ENCODE peak calls at places on chromosomes 16 and 17, in eight cellular contexts. B, M, G, P, I, L, U and Y are unnamed samples. For H3K4me1, the result is how much of the 10 kb centered on the place peaks cover.

GRCh38 chr17:49676276-49676868 is 1.5 kb downstream of the SPOP start:
- DNase-seq in I (peak), G (no peak), B (peak), M (peak), U (no peak), L (no peak), P (peak), Y (no peak)

GRCh38 chr16:35753559-35754390 is 2294.4 kb downstream of the TP53TG3F start:
- DNase-seq in G (peak), B (no peak), M (no peak), P (no peak), U (no peak), I (no peak), L (no peak), Y (no peak)

GRCh38 chr17:17082878-17083277 is 40.6 kb downstream of the MPRIP start:
- DNase-seq in M (no peak), B (no peak), I (no peak), L (no peak), U (no peak), G (no peak), P (no peak), Y (no peak)

GRCh38 chr17:67038861-67039365 is 5.4 kb upstream of the CACNG1 start:
- DNase-seq in P (no peak), L (no peak), U (no peak), B (no peak), M (no peak), I (no peak), G (no peak), Y (no peak)

GRCh38 chr17:78896091-78896833 is 6.7 kb downstream of the CEP295NL start:
- DNase-seq in B (no peak), L (no peak), P (no peak), U (peak), G (no peak), M (no peak), I (no peak), Y (no peak)

GRCh38 chr16:54821731-54822130 is 108.9 kb upstream of the IRX5 start:
- DNase-seq in M (no peak), L (no peak), I (no peak), G (no peak), B (no peak), U (no peak), P (no peak), Y (no peak)

GRCh38 chr16:20348365-20349185 is 3.9 kb downstream of the UMOD start:
- DNase-seq in L (no peak), I (no peak), P (no peak), U (peak), G (no peak), B (peak), M (peak), Y (no peak)

GRCh38 chr17:75010683-75011406 is 1.6 kb upstream of the MRPL58 start:
- DNase-seq in B (peak), P (no peak), U (peak), M (no peak), I (peak), G (peak), L (no peak), Y (peak)

GRCh38 chr17:17221329-17221728 is 15.2 kb upstream of the PLD6 start:
- DNase-seq in P (no peak), G (no peak), B (no peak), L (no peak), U (no peak), I (no peak), M (no peak), Y (no peak)

GRCh38 chr16:51313204-51313603 is 162.1 kb upstream of the SALL1 start:
- DNase-seq in U (no peak), B (no peak), G (no peak), I (no peak), M (no peak), L (no peak), P (no peak), Y (no peak)

GRCh38 chr17:556431-556995 is 158.1 kb downstream of the VPS53 start:
- DNase-seq in U (peak), M (peak), L (no peak), I (no peak), P (no peak), B (peak), G (no peak), Y (no peak)

GRCh38 chr17:63842173-63842539 is 329 bp downstream of the SMARCD2 start:
- DNase-seq in P (no peak), B (peak), M (no peak), L (no peak), G (no peak), I (no peak), U (no peak), Y (no peak)

GRCh38 chr17:9256944-9257629 is 235.8 kb downstream of the NTN1 start:
- DNase-seq in U (no peak), B (no peak), P (no peak), M (no peak), G (no peak), I (peak), L (no peak), Y (peak)

GRCh38 chr16:30786936-30787612 is at the start of gene ZNF629:
- DNase-seq in M (peak), G (peak), P (peak), B (peak), L (peak), I (peak), U (peak), Y (peak)

GRCh38 chr17:46072998-46073397 is 73.9 kb downstream of the STH start:
- DNase-seq in M (no peak), P (no peak), I (peak), B (peak), G (no peak), L (no peak), U (no peak), Y (peak)

GRCh38 chr16:48525201-48526057 is 84.6 kb downstream of the N4BP1 start:
- DNase-seq in P (peak), I (no peak), G (no peak), B (no peak), U (no peak), M (no peak), L (no peak), Y (no peak)

GRCh38 chr16:84044108-84044488 is 1.5 kb upstream of the SLC38A8 start:
- DNase-seq in M (peak), B (peak), I (peak), U (peak), G (no peak), P (peak), L (peak), Y (peak)

GRCh38 chr17:51319186-51319585 is 58.8 kb downstream of the UTP18 start:
- DNase-seq in M (no peak), P (peak), L (no peak), I (no peak), U (no peak), G (no peak), B (no peak), Y (no peak)

GRCh38 chr16:89153848-89154271 is 17.7 kb upstream of the CDH15 start:
- DNase-seq in P (no peak), B (no peak), U (no peak), I (no peak), M (no peak), G (no peak), L (no peak), Y (peak)

GRCh38 chr17:42937712-42938596 is 26.3 kb downstream of the AARSD1 start:
- DNase-seq in I (peak), M (peak), U (peak), P (peak), L (peak), B (peak), G (peak), Y (peak)

GRCh38 chr16:57676624-57677085 is 8.5 kb downstream of the ADGRG3 start:
- DNase-seq in I (no peak), B (no peak), G (no peak), L (no peak), P (no peak), U (no peak), M (no peak), Y (peak)

GRCh38 chr16:1530883-1531637 is 2.4 kb upstream of the TMEM204 start:
- DNase-seq in L (no peak), G (peak), B (no peak), U (peak), M (no peak), I (peak), P (no peak), Y (no peak)

GRCh38 chr17:55286681-55287589 is 22.2 kb downstream of the HLF start:
- DNase-seq in B (no peak), L (peak), I (peak), U (no peak), G (no peak), P (no peak), M (no peak), Y (peak)

GRCh38 chr17:37234106-37234505 is 141.7 kb upstream of the C17orf78 start:
- DNase-seq in P (no peak), M (no peak), B (no peak), I (no peak), U (no peak), G (no peak), L (no peak), Y (no peak)

GRCh38 chr17:37240381-37240780 is 135.4 kb upstream of the C17orf78 start:
- DNase-seq in B (no peak), L (no peak), G (no peak), M (no peak), I (no peak), U (no peak), P (no peak), Y (no peak)

DNA sequence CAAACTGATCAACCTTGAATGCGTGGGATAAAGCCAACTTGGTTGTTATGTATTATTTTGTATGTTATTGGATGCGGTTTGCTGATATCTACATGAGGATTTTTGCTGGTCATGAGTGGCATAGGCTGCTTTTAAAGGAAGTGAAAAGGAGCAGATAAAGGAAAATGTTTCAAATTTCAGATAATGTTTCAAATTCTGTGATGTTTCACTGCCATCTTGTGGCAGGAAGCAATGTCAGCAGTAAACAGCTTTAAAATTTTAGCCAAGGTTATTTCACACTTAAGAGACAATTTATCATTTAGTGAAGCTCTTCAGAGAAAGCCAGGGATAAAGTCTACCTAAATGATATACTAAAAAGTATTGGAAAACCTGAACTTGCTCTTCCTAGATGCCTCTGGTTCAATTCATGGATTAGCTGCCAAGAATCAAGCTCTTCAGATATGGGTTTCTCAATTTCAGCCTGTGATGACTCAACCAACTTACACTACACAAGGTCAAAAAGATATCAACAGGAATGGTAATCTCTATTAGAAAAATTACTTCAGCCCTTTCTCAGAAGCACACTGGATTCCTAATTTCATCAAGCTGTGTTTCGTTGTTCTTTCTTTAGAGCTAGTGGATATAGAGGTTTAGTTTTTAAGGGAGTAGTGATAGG is 136.0 kb upstream of the C17orf78 start:
- DNase-seq in U (peak), I (peak), P (peak), L (peak), G (peak), M (peak), B (peak), Y (peak)
- H3K4me1 ChIP-seq in U (under half), I (under half), P (under half), L (under half), G (under half), M (under half), B (under half), Y (under half)

DNA sequence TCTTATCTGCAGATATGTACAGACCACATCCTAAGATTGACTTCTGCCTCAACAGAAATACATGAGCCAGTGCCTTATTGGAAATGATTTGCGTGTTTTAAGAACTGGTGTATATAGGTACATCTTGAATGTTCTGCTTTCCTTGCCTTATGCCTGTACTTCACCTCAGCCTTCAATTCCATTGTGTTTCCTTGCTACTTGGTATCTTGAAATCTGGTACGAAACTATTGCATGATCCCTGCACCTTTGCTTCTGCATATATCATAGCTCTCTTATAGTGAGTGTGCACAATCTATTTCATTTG is 1.5 kb downstream of the ATF7IP2 start:
- DNase-seq in I (no peak), P (no peak), L (no peak), M (no peak), B (no peak), U (no peak), G (no peak), Y (no peak)
- H2AFZ ChIP-seq in I (no peak), P (peak), L (no peak), M (no peak), B (no peak), U (no peak), G (no peak), Y (no peak)

GRCh38 chr16:243348-243747 is 8.7 kb downstream of the FAM234A start:
- DNase-seq in L (no peak), P (no peak), U (no peak), I (no peak), G (no peak), M (no peak), B (no peak), Y (no peak)

GRCh38 chr16:241866-242265 is 7.2 kb downstream of the FAM234A start:
- DNase-seq in P (no peak), I (no peak), U (no peak), B (no peak), M (no peak), G (no peak), L (no peak), Y (no peak)

GRCh38 chr16:240559-240958 is 5.9 kb downstream of the FAM234A start:
- DNase-seq in L (no peak), G (no peak), I (no peak), M (no peak), P (no peak), U (no peak), B (no peak), Y (no peak)

GRCh38 chr16:242281-242680 is 7.7 kb downstream of the FAM234A start:
- DNase-seq in U (no peak), P (no peak), G (no peak), L (no peak), I (no peak), B (no peak), M (no peak), Y (no peak)

GRCh38 chr16:239948-240277 is 5.3 kb downstream of the FAM234A start:
- DNase-seq in G (no peak), P (no peak), L (no peak), B (no peak), I (peak), U (no peak), M (no peak), Y (no peak)
- TF ChIP-seq EZH2phosphoT487 in G (no peak), P (no peak), L (no peak), B (no peak), I (no peak), U (no peak), M (no peak), Y (no peak)

GRCh38 chr16:73026754-73027654 is 20.9 kb downstream of the ZFHX3 start:
- DNase-seq in M (no peak), I (no peak), G (peak), L (no peak), U (no peak), P (no peak), B (no peak), Y (no peak)
- H3K4me1 ChIP-seq in M (under half), I (under half), G (under half), L (under half), U (under half), P (under half), B (under half), Y (under half)

GRCh38 chr16:74271879-74272278 is 24.7 kb upstream of the PSMD7 start:
- DNase-seq in G (no peak), M (no peak), L (no peak), U (no peak), B (no peak), I (peak), P (no peak), Y (no peak)
- H2AFZ ChIP-seq in G (no peak), M (no peak), L (no peak), U (no peak), B (no peak), I (no peak), P (no peak), Y (no peak)

GRCh38 chr16:76583995-76584394 is 306.8 kb downstream of the CNTNAP4 start:
- DNase-seq in P (no peak), M (no peak), U (no peak), B (no peak), I (no peak), G (no peak), L (no peak), Y (no peak)
- TF ChIP-seq EZH2phosphoT487 in P (no peak), M (no peak), U (no peak), B (no peak), I (no peak), G (no peak), L (no peak), Y (no peak)

DNA sequence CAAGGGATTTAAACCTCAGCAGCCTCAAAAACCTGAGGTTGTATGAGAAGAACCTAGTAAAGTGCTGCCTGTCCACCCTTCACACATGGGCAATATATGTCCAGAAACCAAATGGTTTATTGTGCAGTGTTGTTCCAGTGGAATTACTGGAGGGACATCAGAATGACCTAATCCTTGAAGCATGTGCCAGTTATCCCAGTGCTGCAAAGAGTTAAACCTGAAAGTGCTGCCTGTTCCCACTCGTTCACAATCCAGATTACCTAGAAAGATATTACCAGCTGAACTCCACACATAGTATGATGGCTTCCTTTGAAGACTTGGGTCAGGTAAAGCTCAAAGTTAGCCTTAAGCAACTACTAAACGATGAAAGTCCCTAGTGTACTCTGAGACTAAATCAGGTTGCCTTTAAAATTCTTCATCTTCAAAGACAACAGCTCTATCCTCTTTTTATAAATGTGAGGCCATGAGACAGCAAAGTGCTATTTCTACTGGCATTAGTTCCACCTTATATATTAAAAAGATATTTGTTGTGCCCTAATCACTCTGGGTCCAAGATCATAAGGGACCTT is 133.1 kb downstream of the SNX11 start:
- DNase-seq in M (no peak), U (no peak), G (no peak), I (peak), P (no peak), L (peak), B (no peak), Y (peak)
- H3K4me1 ChIP-seq in M (under half), U (under half), G (under half), I (half or more), P (under half), L (half or more), B (under half), Y (half or more)

GRCh38 chr17:76384987-76385891 is 830 bp downstream of the SPHK1 start:
- DNase-seq in I (peak), P (no peak), G (peak), L (no peak), B (peak), M (peak), U (peak), Y (peak)

GRCh38 chr17:76382305-76382802 is 2.1 kb upstream of the SPHK1 start:
- DNase-seq in U (peak), M (peak), L (no peak), P (no peak), G (peak), I (peak), B (peak), Y (no peak)

GRCh38 chr17:76384222-76384986 is at the start of gene SPHK1:
- DNase-seq in P (peak), I (peak), U (peak), B (peak), L (peak), G (peak), M (peak), Y (peak)

GRCh38 chr17:76382803-76383644 is 1.4 kb upstream of the SPHK1 start:
- DNase-seq in B (peak), M (peak), P (no peak), L (no peak), U (peak), G (peak), I (peak), Y (peak)

DNA sequence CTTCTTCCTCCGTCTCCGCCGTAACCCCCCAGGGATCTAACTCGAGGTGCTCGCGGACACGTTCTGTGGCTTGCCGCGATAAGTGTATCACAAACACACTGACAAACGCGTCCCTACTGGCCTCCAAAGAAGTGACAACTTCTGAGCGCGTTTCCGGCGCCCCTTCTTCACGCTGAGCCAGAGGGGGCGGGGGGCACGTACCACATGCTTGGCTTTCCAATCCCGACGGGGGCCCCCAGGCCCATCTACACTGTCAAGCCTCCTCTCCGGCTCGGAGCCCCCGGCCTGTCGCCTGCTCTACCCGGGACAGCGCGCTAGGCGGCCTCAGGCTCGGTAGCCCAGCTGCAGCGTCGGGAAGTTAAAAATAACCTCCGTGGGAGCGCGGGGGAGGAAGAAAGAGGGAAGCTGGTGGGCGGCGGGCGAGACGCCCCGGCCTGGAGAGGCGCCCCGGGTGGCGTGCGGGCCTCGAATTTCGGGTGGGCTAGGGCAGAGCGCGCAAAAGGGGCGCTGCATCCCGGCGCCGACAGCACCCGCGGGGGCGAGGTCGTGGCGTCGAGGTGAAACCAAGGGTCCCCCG is 676 bp upstream of the SPHK1 start:
- DNase-seq in L (no peak), I (peak), G (peak), P (peak), U (peak), B (peak), M (peak), Y (peak)
- H2AFZ ChIP-seq in L (peak), I (no peak), G (peak), P (peak), U (peak), B (peak), M (peak), Y (peak)